ENCODE peak calls at places on chromosome 15, in ten cellular contexts. One of them, this sample, is unnamed.
A peak's percentile ranks its signal among the peaks of the same experiment; 100 is the strongest.

GRCh38 chr15:59255647-59256380 is 49.2 kb downstream of the LDHAL6B start:
- DNase-seq in psoas muscle: no peak
- DNase-seq in NB4: peak; percentile 12
- DNase-seq in heart right ventricle: no peak
- DNase-seq in fibroblast of the aortic adventitia: no peak
- DNase-seq in fibroblast of lung: peak; percentile 80
- DNase-seq in left ventricle myocardium inferior: no peak
- DNase-seq in cardiac fibroblast: no peak
- DNase-seq in uterus: no peak
- DNase-seq in sigmoid colon: no peak
- DNase-seq in this sample: no peak

GRCh38 chr15:60618206-60618605 is 139.3 kb upstream of the ICE2 start:
- DNase-seq in psoas muscle: no peak
- DNase-seq in NB4: no peak
- DNase-seq in heart right ventricle: no peak
- DNase-seq in fibroblast of the aortic adventitia: no peak
- DNase-seq in fibroblast of lung: no peak
- DNase-seq in left ventricle myocardium inferior: no peak
- DNase-seq in cardiac fibroblast: no peak
- DNase-seq in uterus: no peak
- DNase-seq in sigmoid colon: no peak
- DNase-seq in this sample: no peak

GRCh38 chr15:60614862-60615771 is 136.2 kb upstream of the ICE2 start:
- DNase-seq in psoas muscle: no peak
- DNase-seq in NB4: no peak
- DNase-seq in heart right ventricle: no peak
- DNase-seq in fibroblast of the aortic adventitia: no peak
- DNase-seq in fibroblast of lung: no peak
- DNase-seq in left ventricle myocardium inferior: no peak
- DNase-seq in cardiac fibroblast: no peak
- DNase-seq in uterus: no peak
- DNase-seq in sigmoid colon: no peak
- DNase-seq in this sample: peak; percentile 74

GRCh38 chr15:63362873-63363272 is 18.8 kb downstream of the CA12 start:
- DNase-seq in psoas muscle: no peak
- DNase-seq in NB4: no peak
- DNase-seq in heart right ventricle: no peak
- DNase-seq in fibroblast of the aortic adventitia: no peak
- DNase-seq in fibroblast of lung: no peak
- DNase-seq in left ventricle myocardium inferior: no peak
- DNase-seq in cardiac fibroblast: no peak
- DNase-seq in uterus: no peak
- DNase-seq in sigmoid colon: no peak
- DNase-seq in this sample: no peak

GRCh38 chr15:70701891-70702568 is 61.3 kb downstream of the UACA start:
- DNase-seq in psoas muscle: no peak
- DNase-seq in NB4: no peak
- DNase-seq in heart right ventricle: no peak
- DNase-seq in fibroblast of the aortic adventitia: peak; percentile 68
- DNase-seq in fibroblast of lung: peak; percentile 79
- DNase-seq in left ventricle myocardium inferior: no peak
- DNase-seq in cardiac fibroblast: peak; percentile 78
- DNase-seq in uterus: no peak
- DNase-seq in sigmoid colon: no peak
- DNase-seq in this sample: peak; percentile 58

GRCh38 chr15:35595656-35596055 is 49.7 kb upstream of the DPH6 start:
- DNase-seq in psoas muscle: no peak
- DNase-seq in NB4: no peak
- DNase-seq in heart right ventricle: no peak
- DNase-seq in fibroblast of the aortic adventitia: peak; percentile 13
- DNase-seq in fibroblast of lung: no peak
- DNase-seq in left ventricle myocardium inferior: no peak
- DNase-seq in cardiac fibroblast: no peak
- DNase-seq in uterus: no peak
- DNase-seq in sigmoid colon: no peak
- DNase-seq in this sample: peak; percentile 12

GRCh38 chr15:80068578-80068977 is 9.1 kb downstream of the ZFAND6 start:
- DNase-seq in psoas muscle: no peak
- DNase-seq in NB4: no peak
- DNase-seq in heart right ventricle: no peak
- DNase-seq in fibroblast of the aortic adventitia: peak; percentile 73
- DNase-seq in fibroblast of lung: peak; percentile 50
- DNase-seq in left ventricle myocardium inferior: no peak
- DNase-seq in cardiac fibroblast: peak; percentile 21
- DNase-seq in uterus: no peak
- DNase-seq in sigmoid colon: no peak
- DNase-seq in this sample: no peak

GRCh38 chr15:25682349-25682748 is 180.8 kb downstream of the ATP10A start:
- DNase-seq in psoas muscle: peak; percentile 69
- DNase-seq in NB4: no peak
- DNase-seq in heart right ventricle: peak; percentile 60
- DNase-seq in fibroblast of the aortic adventitia: no peak
- DNase-seq in fibroblast of lung: no peak
- DNase-seq in left ventricle myocardium inferior: peak; percentile 65
- DNase-seq in cardiac fibroblast: no peak
- DNase-seq in uterus: peak; percentile 52
- DNase-seq in sigmoid colon: peak; percentile 77
- DNase-seq in this sample: no peak

GRCh38 chr15:62365795-62366442 is 200.8 kb upstream of the C2CD4B start:
- DNase-seq in psoas muscle: no peak
- DNase-seq in NB4: no peak
- DNase-seq in heart right ventricle: no peak
- DNase-seq in fibroblast of the aortic adventitia: no peak
- DNase-seq in fibroblast of lung: no peak
- DNase-seq in left ventricle myocardium inferior: no peak
- DNase-seq in cardiac fibroblast: no peak
- DNase-seq in uterus: no peak
- DNase-seq in sigmoid colon: no peak
- DNase-seq in this sample: peak; percentile 80

GRCh38 chr15:40310001-40310959 is 2.5 kb upstream of the PLCB2 start:
- DNase-seq in psoas muscle: peak; percentile 35
- DNase-seq in NB4: peak; percentile 84
- DNase-seq in heart right ventricle: peak; percentile 68
- DNase-seq in fibroblast of the aortic adventitia: peak; percentile 44
- DNase-seq in fibroblast of lung: no peak
- DNase-seq in left ventricle myocardium inferior: peak; percentile 62
- DNase-seq in cardiac fibroblast: peak; percentile 52
- DNase-seq in uterus: no peak
- DNase-seq in sigmoid colon: peak; percentile 72
- DNase-seq in this sample: peak; percentile 44

GRCh38 chr15:40845511-40846284 is 1.9 kb downstream of the SPINT1 start:
- DNase-seq in psoas muscle: no peak
- DNase-seq in NB4: no peak
- DNase-seq in heart right ventricle: no peak
- DNase-seq in fibroblast of the aortic adventitia: no peak
- DNase-seq in fibroblast of lung: peak; percentile 30
- DNase-seq in left ventricle myocardium inferior: no peak
- DNase-seq in cardiac fibroblast: no peak
- DNase-seq in uterus: no peak
- DNase-seq in sigmoid colon: no peak
- DNase-seq in this sample: peak; percentile 98

GRCh38 chr15:41544650-41545015 is 576 bp upstream of the RPAP1 start:
- DNase-seq in psoas muscle: peak; percentile 56
- DNase-seq in NB4: peak; percentile 47
- DNase-seq in heart right ventricle: peak; percentile 24
- DNase-seq in fibroblast of the aortic adventitia: no peak
- DNase-seq in fibroblast of lung: no peak
- DNase-seq in left ventricle myocardium inferior: peak; percentile 33
- DNase-seq in cardiac fibroblast: no peak
- DNase-seq in uterus: peak; percentile 32
- DNase-seq in sigmoid colon: peak; percentile 79
- DNase-seq in this sample: no peak

GRCh38 chr15:67825880-67826716 is 789 bp downstream of the SKOR1 start:
- DNase-seq in psoas muscle: no peak
- DNase-seq in NB4: no peak
- DNase-seq in heart right ventricle: no peak
- DNase-seq in fibroblast of the aortic adventitia: no peak
- DNase-seq in fibroblast of lung: no peak
- DNase-seq in left ventricle myocardium inferior: no peak
- DNase-seq in cardiac fibroblast: no peak
- DNase-seq in uterus: no peak
- DNase-seq in sigmoid colon: no peak
- DNase-seq in this sample: no peak

GRCh38 chr15:99452728-99453643 is 112.8 kb upstream of the MEF2A start:
- DNase-seq in psoas muscle: peak; percentile 88
- DNase-seq in NB4: peak; percentile 38
- DNase-seq in heart right ventricle: peak; percentile 90
- DNase-seq in fibroblast of the aortic adventitia: peak; percentile 38
- DNase-seq in fibroblast of lung: peak; percentile 67
- DNase-seq in left ventricle myocardium inferior: peak; percentile 89
- DNase-seq in cardiac fibroblast: peak; percentile 46
- DNase-seq in uterus: peak; percentile 55
- DNase-seq in sigmoid colon: peak; percentile 91
- DNase-seq in this sample: no peak

GRCh38 chr15:91886878-91887277 is 33.4 kb downstream of the SLCO3A1 start:
- DNase-seq in psoas muscle: no peak
- DNase-seq in NB4: no peak
- DNase-seq in heart right ventricle: no peak
- DNase-seq in fibroblast of the aortic adventitia: no peak
- DNase-seq in fibroblast of lung: no peak
- DNase-seq in left ventricle myocardium inferior: no peak
- DNase-seq in cardiac fibroblast: no peak
- DNase-seq in uterus: no peak
- DNase-seq in sigmoid colon: no peak
- DNase-seq in this sample: no peak

GRCh38 chr15:66016199-66016598 is 146.9 kb downstream of the RAB11A start:
- DNase-seq in psoas muscle: no peak
- DNase-seq in NB4: no peak
- DNase-seq in heart right ventricle: no peak
- DNase-seq in fibroblast of the aortic adventitia: no peak
- DNase-seq in fibroblast of lung: no peak
- DNase-seq in left ventricle myocardium inferior: no peak
- DNase-seq in cardiac fibroblast: no peak
- DNase-seq in uterus: no peak
- DNase-seq in sigmoid colon: no peak
- DNase-seq in this sample: no peak
- TF ChIP-seq CTCF in psoas muscle: no peak
- TF ChIP-seq CTCF in NB4: no peak
- TF ChIP-seq CTCF in heart right ventricle: no peak
- TF ChIP-seq CTCF in fibroblast of the aortic adventitia: no peak
- TF ChIP-seq CTCF in fibroblast of lung: no peak
- TF ChIP-seq CTCF in left ventricle myocardium inferior: no peak
- TF ChIP-seq CTCF in cardiac fibroblast: no peak
- TF ChIP-seq CTCF in uterus: no peak
- TF ChIP-seq CTCF in sigmoid colon: no peak
- TF ChIP-seq CTCF in this sample: no peak

DNA sequence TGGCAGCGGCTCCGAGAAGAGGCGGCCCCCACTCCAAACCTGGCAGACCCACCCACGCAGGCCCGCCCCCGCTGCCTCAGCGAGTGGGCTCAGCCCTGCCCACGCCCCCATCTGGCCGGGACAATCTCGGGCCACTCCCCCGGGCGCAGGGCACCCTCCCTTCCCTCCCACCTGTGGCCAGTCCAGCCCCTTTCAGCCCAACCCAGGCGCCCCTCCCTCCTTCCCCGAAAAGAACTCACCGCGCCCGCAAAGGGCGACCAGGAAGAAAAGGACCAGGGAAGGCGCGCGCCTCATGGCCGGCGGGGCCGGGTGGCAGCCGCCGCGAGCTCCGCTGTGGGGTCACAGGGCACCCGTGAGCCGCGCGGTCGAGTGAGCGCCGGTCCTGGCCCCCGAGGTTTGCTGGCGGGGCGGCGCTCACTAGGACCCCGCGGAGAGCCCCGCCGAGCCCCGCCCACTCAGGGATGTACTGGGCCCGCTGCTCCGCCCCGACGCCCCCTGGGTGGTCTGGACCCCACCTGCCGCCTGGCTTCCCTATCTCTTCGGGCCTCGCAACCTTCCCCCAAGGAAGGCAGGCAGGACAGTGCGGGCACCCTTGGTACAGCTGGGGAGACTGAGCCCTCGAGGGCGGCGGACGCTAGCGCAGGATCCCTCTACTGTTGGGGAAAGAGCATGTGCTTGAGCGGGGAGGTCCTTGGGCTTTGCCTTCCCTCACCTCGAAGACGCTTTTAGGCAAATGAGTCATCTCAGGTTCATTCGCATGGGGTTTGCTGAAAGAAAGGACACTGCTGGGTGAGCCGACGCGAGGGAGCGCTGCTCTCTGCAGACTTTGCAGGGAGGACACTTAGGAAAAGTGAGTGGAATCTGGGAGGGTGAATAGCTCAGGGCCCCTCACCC is at the start of gene CHRNB4:
- DNase-seq in psoas muscle: no peak
- DNase-seq in NB4: no peak
- DNase-seq in heart right ventricle: no peak
- DNase-seq in fibroblast of the aortic adventitia: no peak
- DNase-seq in fibroblast of lung: peak; percentile 37
- DNase-seq in left ventricle myocardium inferior: no peak
- DNase-seq in cardiac fibroblast: peak; percentile 3
- DNase-seq in uterus: no peak
- DNase-seq in sigmoid colon: no peak
- DNase-seq in this sample: peak; percentile 76
- H3K4me3 ChIP-seq in psoas muscle: peak within 1 kb of the TSS; percentile 61
- H3K4me3 ChIP-seq in NB4: no peak within 1 kb of the TSS
- H3K4me3 ChIP-seq in heart right ventricle: peak within 1 kb of the TSS; percentile 46
- H3K4me3 ChIP-seq in fibroblast of the aortic adventitia: peak within 1 kb of the TSS; percentile 41
- H3K4me3 ChIP-seq in fibroblast of lung: no peak within 1 kb of the TSS
- H3K4me3 ChIP-seq in left ventricle myocardium inferior: peak within 1 kb of the TSS; percentile 61
- H3K4me3 ChIP-seq in cardiac fibroblast: peak within 1 kb of the TSS; percentile 34
- H3K4me3 ChIP-seq in uterus: peak within 1 kb of the TSS; percentile 34
- H3K4me3 ChIP-seq in sigmoid colon: peak within 1 kb of the TSS; percentile 48
- H3K4me3 ChIP-seq in this sample: peak within 1 kb of the TSS; percentile 29

DNA sequence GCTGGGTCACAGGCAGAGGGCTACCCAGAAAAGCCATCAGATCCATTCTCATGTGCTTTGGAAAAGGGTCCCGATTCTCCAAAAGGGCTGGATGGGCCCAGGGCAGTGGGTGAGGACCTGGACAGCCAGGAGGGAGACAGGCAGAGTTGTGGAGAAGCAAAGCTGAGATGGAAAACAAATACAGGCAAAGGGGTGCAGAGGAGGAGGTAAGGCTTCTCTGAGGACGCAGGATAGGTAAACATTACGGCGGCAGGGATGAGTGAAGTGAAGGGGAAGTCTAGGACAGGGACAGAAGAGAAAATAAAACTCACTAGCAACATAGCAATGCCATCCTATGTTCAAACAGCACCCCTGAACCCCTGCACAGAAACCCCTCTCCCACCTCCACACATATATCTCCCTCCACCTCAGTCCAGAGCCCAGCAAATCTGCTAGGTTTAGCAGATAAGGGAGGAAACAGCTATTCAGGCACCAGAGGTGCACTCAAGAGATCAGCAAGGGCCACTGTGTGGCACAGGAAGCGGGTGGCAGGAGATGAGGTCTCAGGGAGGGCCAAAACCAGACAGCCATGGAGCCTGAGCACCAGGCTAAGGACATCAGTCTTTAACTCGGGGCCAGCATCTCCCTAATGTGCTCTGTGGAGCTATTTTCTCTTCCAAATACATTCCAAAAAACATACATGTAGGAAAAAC is 51.3 kb downstream of the HOMER2 start:
- DNase-seq in psoas muscle: no peak
- DNase-seq in NB4: no peak
- DNase-seq in heart right ventricle: no peak
- DNase-seq in fibroblast of the aortic adventitia: no peak
- DNase-seq in fibroblast of lung: no peak
- DNase-seq in left ventricle myocardium inferior: no peak
- DNase-seq in cardiac fibroblast: no peak
- DNase-seq in uterus: no peak
- DNase-seq in sigmoid colon: no peak
- DNase-seq in this sample: no peak
- TF ChIP-seq CTCF in psoas muscle: no peak
- TF ChIP-seq CTCF in NB4: no peak
- TF ChIP-seq CTCF in heart right ventricle: no peak
- TF ChIP-seq CTCF in fibroblast of the aortic adventitia: no peak
- TF ChIP-seq CTCF in fibroblast of lung: no peak
- TF ChIP-seq CTCF in left ventricle myocardium inferior: no peak
- TF ChIP-seq CTCF in cardiac fibroblast: no peak
- TF ChIP-seq CTCF in uterus: no peak
- TF ChIP-seq CTCF in sigmoid colon: no peak
- TF ChIP-seq CTCF in this sample: no peak

GRCh38 chr15:52805351-52806283 is 15.5 kb upstream of the ONECUT1 start:
- DNase-seq in psoas muscle: no peak
- DNase-seq in NB4: no peak
- DNase-seq in heart right ventricle: no peak
- DNase-seq in fibroblast of the aortic adventitia: no peak
- DNase-seq in fibroblast of lung: no peak
- DNase-seq in left ventricle myocardium inferior: no peak
- DNase-seq in cardiac fibroblast: no peak
- DNase-seq in uterus: no peak
- DNase-seq in sigmoid colon: no peak
- DNase-seq in this sample: no peak
- H3K4me3 ChIP-seq in psoas muscle: peak overlapping the region; percentile 61
- H3K4me3 ChIP-seq in NB4: no peak overlapping the region
- H3K4me3 ChIP-seq in heart right ventricle: peak overlapping the region; percentile 42
- H3K4me3 ChIP-seq in fibroblast of the aortic adventitia: no peak overlapping the region
- H3K4me3 ChIP-seq in fibroblast of lung: no peak overlapping the region
- H3K4me3 ChIP-seq in left ventricle myocardium inferior: peak overlapping the region; percentile 57
- H3K4me3 ChIP-seq in cardiac fibroblast: no peak overlapping the region
- H3K4me3 ChIP-seq in uterus: peak overlapping the region; percentile 25
- H3K4me3 ChIP-seq in sigmoid colon: peak overlapping the region; percentile 22
- H3K4me3 ChIP-seq in this sample: no peak overlapping the region

This sample was measured in epithelial cell of esophagus.